ENCODE peak calls at places on chromosomes 6 and 20, in eight cellular contexts. One of them, this sample, is unnamed.

GRCh38 chr20:59829415-59830106 is 103.9 kb downstream of the SYCP2 start:
- DNase-seq in activated CD4-positive, alpha-beta T cell treated with anti-CD3 and anti-CD28 coated beads for 48 hours: no peak
- DNase-seq in heart right ventricle: no peak
- DNase-seq in suprapubic skin: peak
- DNase-seq in NCI-H774: no peak
- DNase-seq in ELF-1: no peak
- DNase-seq in brain microvascular endothelial cell: no peak
- DNase-seq in head of caudate nucleus: peak
- DNase-seq in this sample: no peak

GRCh38 chr6:42766163-42766670 is 15.6 kb upstream of the BICRAL start:
- DNase-seq in NCI-H774: no peak
- DNase-seq in suprapubic skin: no peak
- DNase-seq in brain microvascular endothelial cell: peak
- DNase-seq in activated CD4-positive, alpha-beta T cell treated with anti-CD3 and anti-CD28 coated beads for 48 hours: no peak
- DNase-seq in ELF-1: no peak
- DNase-seq in head of caudate nucleus: no peak
- DNase-seq in heart right ventricle: no peak
- DNase-seq in this sample: no peak

GRCh38 chr6:37565267-37566208 is 65.8 kb upstream of the CCDC167 start:
- DNase-seq in head of caudate nucleus: peak
- DNase-seq in brain microvascular endothelial cell: no peak
- DNase-seq in heart right ventricle: peak
- DNase-seq in suprapubic skin: no peak
- DNase-seq in activated CD4-positive, alpha-beta T cell treated with anti-CD3 and anti-CD28 coated beads for 48 hours: no peak
- DNase-seq in ELF-1: peak
- DNase-seq in NCI-H774: peak
- DNase-seq in this sample: no peak

GRCh38 chr20:18722381-18722780 is 91.2 kb upstream of the SCP2D1 start:
- DNase-seq in ELF-1: no peak
- DNase-seq in head of caudate nucleus: no peak
- DNase-seq in activated CD4-positive, alpha-beta T cell treated with anti-CD3 and anti-CD28 coated beads for 48 hours: no peak
- DNase-seq in heart right ventricle: no peak
- DNase-seq in brain microvascular endothelial cell: no peak
- DNase-seq in NCI-H774: no peak
- DNase-seq in suprapubic skin: no peak
- DNase-seq in this sample: no peak

GRCh38 chr20:63162206-63162770 is 53.6 kb downstream of the YTHDF1 start:
- DNase-seq in heart right ventricle: peak
- DNase-seq in activated CD4-positive, alpha-beta T cell treated with anti-CD3 and anti-CD28 coated beads for 48 hours: no peak
- DNase-seq in head of caudate nucleus: no peak
- DNase-seq in brain microvascular endothelial cell: no peak
- DNase-seq in ELF-1: no peak
- DNase-seq in suprapubic skin: no peak
- DNase-seq in NCI-H774: no peak
- DNase-seq in this sample: no peak

GRCh38 chr6:44078219-44078794 is 48.9 kb downstream of the MRPL14 start:
- DNase-seq in suprapubic skin: no peak
- DNase-seq in NCI-H774: no peak
- DNase-seq in brain microvascular endothelial cell: no peak
- DNase-seq in activated CD4-positive, alpha-beta T cell treated with anti-CD3 and anti-CD28 coated beads for 48 hours: no peak
- DNase-seq in head of caudate nucleus: no peak
- DNase-seq in heart right ventricle: no peak
- DNase-seq in ELF-1: no peak
- DNase-seq in this sample: no peak

GRCh38 chr6:33144373-33144772 is 47.9 kb downstream of the COL11A2 start:
- DNase-seq in heart right ventricle: no peak
- DNase-seq in activated CD4-positive, alpha-beta T cell treated with anti-CD3 and anti-CD28 coated beads for 48 hours: no peak
- DNase-seq in suprapubic skin: no peak
- DNase-seq in brain microvascular endothelial cell: no peak
- DNase-seq in NCI-H774: no peak
- DNase-seq in head of caudate nucleus: no peak
- DNase-seq in ELF-1: no peak
- DNase-seq in this sample: no peak

GRCh38 chr6:15417811-15418210 is 171.9 kb downstream of the JARID2 start:
- DNase-seq in brain microvascular endothelial cell: peak
- DNase-seq in NCI-H774: no peak
- DNase-seq in head of caudate nucleus: no peak
- DNase-seq in suprapubic skin: no peak
- DNase-seq in ELF-1: no peak
- DNase-seq in activated CD4-positive, alpha-beta T cell treated with anti-CD3 and anti-CD28 coated beads for 48 hours: peak
- DNase-seq in heart right ventricle: no peak
- DNase-seq in this sample: no peak

GRCh38 chr6:155120034-155120433 is 124.9 kb downstream of the TIAM2 start:
- DNase-seq in heart right ventricle: no peak
- DNase-seq in suprapubic skin: no peak
- DNase-seq in ELF-1: peak
- DNase-seq in activated CD4-positive, alpha-beta T cell treated with anti-CD3 and anti-CD28 coated beads for 48 hours: no peak
- DNase-seq in head of caudate nucleus: no peak
- DNase-seq in NCI-H774: no peak
- DNase-seq in brain microvascular endothelial cell: no peak
- DNase-seq in this sample: no peak

GRCh38 chr6:122008105-122009100 is 391.0 kb upstream of the HSF2 start:
- DNase-seq in head of caudate nucleus: no peak
- DNase-seq in heart right ventricle: peak
- DNase-seq in activated CD4-positive, alpha-beta T cell treated with anti-CD3 and anti-CD28 coated beads for 48 hours: no peak
- DNase-seq in suprapubic skin: no peak
- DNase-seq in NCI-H774: no peak
- DNase-seq in ELF-1: no peak
- DNase-seq in brain microvascular endothelial cell: peak
- DNase-seq in this sample: no peak

GRCh38 chr20:12012241-12013222 is 94.8 kb downstream of the BTBD3 start:
- DNase-seq in NCI-H774: no peak
- DNase-seq in ELF-1: peak
- DNase-seq in activated CD4-positive, alpha-beta T cell treated with anti-CD3 and anti-CD28 coated beads for 48 hours: peak
- DNase-seq in head of caudate nucleus: no peak
- DNase-seq in suprapubic skin: no peak
- DNase-seq in heart right ventricle: no peak
- DNase-seq in brain microvascular endothelial cell: peak
- DNase-seq in this sample: no peak

GRCh38 chr6:39824030-39824926 is 32.1 kb downstream of the DAAM2 start:
- DNase-seq in head of caudate nucleus: no peak
- DNase-seq in suprapubic skin: no peak
- DNase-seq in brain microvascular endothelial cell: no peak
- DNase-seq in NCI-H774: no peak
- DNase-seq in activated CD4-positive, alpha-beta T cell treated with anti-CD3 and anti-CD28 coated beads for 48 hours: no peak
- DNase-seq in heart right ventricle: no peak
- DNase-seq in ELF-1: peak
- DNase-seq in this sample: no peak

GRCh38 chr20:23120261-23120660 is 34.1 kb upstream of the CD93 start:
- DNase-seq in ELF-1: no peak
- DNase-seq in activated CD4-positive, alpha-beta T cell treated with anti-CD3 and anti-CD28 coated beads for 48 hours: no peak
- DNase-seq in head of caudate nucleus: no peak
- DNase-seq in brain microvascular endothelial cell: no peak
- DNase-seq in suprapubic skin: peak
- DNase-seq in heart right ventricle: no peak
- DNase-seq in NCI-H774: no peak
- DNase-seq in this sample: no peak